ENCODE peak calls at places on chromosomes 3 and 15, in seven cellular contexts. V is sigmoid colon; R is GM12878; Q is CD8-positive, alpha-beta T cell; C is fibroblast of lung; D is tibial nerve; H is stomach. S is an unnamed sample.

GRCh38 chr3:114241259-114241658 is 3.9 kb upstream of the ZNF80 start:
- DNase-seq in V (no peak), R (no peak), Q (no peak), C (no peak), D (no peak), H (no peak), S (no peak)

GRCh38 chr3:54783611-54784010 is 144.2 kb downstream of the LRTM1 start:
- DNase-seq in V (no peak), R (no peak), Q (no peak), C (no peak), D (no peak), H (no peak), S (no peak)

GRCh38 chr3:197746801-197747237 is 2.9 kb upstream of the FYTTD1 start:
- DNase-seq in V (no peak), R (no peak), Q (no peak), C (no peak), D (no peak), H (no peak), S (no peak)

GRCh38 chr3:50260027-50260941 is 8.7 kb upstream of the SEMA3B start:
- DNase-seq in V (peak; percentile 97), R (no peak), Q (peak; percentile 88), C (peak; percentile 88), D (peak; percentile 93), H (peak; percentile 96), S (no peak)

GRCh38 chr15:79265167-79265566 is 17.4 kb upstream of the ANKRD34C start:
- DNase-seq in V (no peak), R (no peak), Q (no peak), C (no peak), D (no peak), H (peak; percentile 35), S (no peak)

GRCh38 chr3:195106418-195106906 is 164.5 kb downstream of the XXYLT1 start:
- DNase-seq in V (peak; percentile 86), R (no peak), Q (peak; percentile 74), C (peak; percentile 61), D (peak; percentile 28), H (peak; percentile 70), S (no peak)

GRCh38 chr3:126567696-126568438 is 9.1 kb upstream of the C3orf22 start:
- DNase-seq in V (no peak), R (no peak), Q (no peak), C (no peak), D (no peak), H (no peak), S (no peak)

GRCh38 chr15:69037482-69037881 is 23.0 kb downstream of the NOX5 start:
- DNase-seq in V (no peak), R (no peak), Q (no peak), C (no peak), D (no peak), H (no peak), S (no peak)

GRCh38 chr3:11244131-11244677 is 28.0 kb upstream of the ATG7 start:
- DNase-seq in V (no peak), R (no peak), Q (no peak), C (peak; percentile 41), D (no peak), H (no peak), S (no peak)

GRCh38 chr15:57506422-57506821 is 85.3 kb upstream of the MYZAP start:
- DNase-seq in V (no peak), R (no peak), Q (no peak), C (no peak), D (no peak), H (no peak), S (no peak)

GRCh38 chr3:136899622-136900158 is 37.7 kb downstream of the NCK1 start:
- DNase-seq in V (no peak), R (no peak), Q (no peak), C (no peak), D (no peak), H (no peak), S (no peak)

GRCh38 chr3:44110643-44111042 is 131.0 kb upstream of the TOPAZ1 start:
- DNase-seq in V (no peak), R (no peak), Q (no peak), C (no peak), D (no peak), H (no peak), S (no peak)

GRCh38 chr15:71125831-71126453 is 10.7 kb downstream of the THSD4 start:
- DNase-seq in V (no peak), R (no peak), Q (no peak), C (peak; percentile 46), D (no peak), H (no peak), S (no peak)

GRCh38 chr15:100786901-100787566 is 92.6 kb upstream of the ALDH1A3 start:
- DNase-seq in V (no peak), R (no peak), Q (no peak), C (no peak), D (peak; percentile 9), H (no peak), S (no peak)

GRCh38 chr15:92097473-92098178 is 244.1 kb downstream of the SLCO3A1 start:
- DNase-seq in V (no peak), R (peak; percentile 20), Q (peak; percentile 33), C (peak; percentile 62), D (no peak), H (peak; percentile 50), S (no peak)

GRCh38 chr3:180680097-180680430 is 775 bp upstream of the CCDC39 start:
- DNase-seq in V (no peak), R (no peak), Q (peak; percentile 15), C (peak; percentile 49), D (no peak), H (no peak), S (no peak)

GRCh38 chr3:76615739-76616138 is 424.2 kb upstream of the ROBO2 start:
- DNase-seq in V (no peak), R (no peak), Q (no peak), C (peak; percentile 1), D (no peak), H (no peak), S (no peak)

GRCh38 chr3:159775372-159775961 is 213.2 kb upstream of the IL12A start:
- DNase-seq in V (peak; percentile 80), R (no peak), Q (no peak), C (peak; percentile 89), D (no peak), H (no peak), S (no peak)

GRCh38 chr3:159632124-159632523 is 356.5 kb upstream of the IL12A start:
- DNase-seq in V (no peak), R (no peak), Q (no peak), C (no peak), D (no peak), H (no peak), S (no peak)

GRCh38 chr3:39317571-39318169 is 11.8 kb upstream of the CCR8 start:
- DNase-seq in V (no peak), R (no peak), Q (no peak), C (no peak), D (no peak), H (no peak), S (no peak)

GRCh38 chr3:147419062-147419701 is 10.0 kb downstream of the ZIC1 start:
- DNase-seq in V (no peak), R (no peak), Q (no peak), C (peak; percentile 57), D (no peak), H (no peak), S (no peak)

GRCh38 chr15:47652213-47652852 is 65.0 kb upstream of the SEMA6D start:
- DNase-seq in V (no peak), R (no peak), Q (no peak), C (no peak), D (no peak), H (no peak), S (no peak)

GRCh38 chr3:62332771-62333381 is 40.5 kb downstream of the FEZF2 start:
- DNase-seq in V (no peak), R (no peak), Q (no peak), C (peak; percentile 57), D (no peak), H (no peak), S (no peak)

GRCh38 chr3:94101860-94102259 is 39.0 kb downstream of the NSUN3 start:
- DNase-seq in V (no peak), R (no peak), Q (no peak), C (peak; percentile 15), D (no peak), H (no peak), S (no peak)

GRCh38 chr3:106590259-106590658 is 721.4 kb upstream of the CBLB start:
- DNase-seq in V (no peak), R (no peak), Q (no peak), C (no peak), D (no peak), H (no peak), S (no peak)

GRCh38 chr15:35047528-35047927 is 37.6 kb downstream of the NANOGP8 start:
- DNase-seq in V (no peak), R (no peak), Q (no peak), C (no peak), D (no peak), H (no peak), S (no peak)

GRCh38 chr15:89305395-89305794 is 29.2 kb downstream of the POLG start:
- DNase-seq in V (no peak), R (no peak), Q (no peak), C (no peak), D (no peak), H (no peak), S (no peak)

GRCh38 chr15:89303986-89304385 is 30.6 kb downstream of the POLG start:
- DNase-seq in V (no peak), R (no peak), Q (no peak), C (no peak), D (no peak), H (no peak), S (no peak)

GRCh38 chr15:89301304-89302089 is 33.1 kb downstream of the POLG start:
- DNase-seq in V (no peak), R (no peak), Q (no peak), C (no peak), D (no peak), H (no peak), S (no peak)

DNA sequence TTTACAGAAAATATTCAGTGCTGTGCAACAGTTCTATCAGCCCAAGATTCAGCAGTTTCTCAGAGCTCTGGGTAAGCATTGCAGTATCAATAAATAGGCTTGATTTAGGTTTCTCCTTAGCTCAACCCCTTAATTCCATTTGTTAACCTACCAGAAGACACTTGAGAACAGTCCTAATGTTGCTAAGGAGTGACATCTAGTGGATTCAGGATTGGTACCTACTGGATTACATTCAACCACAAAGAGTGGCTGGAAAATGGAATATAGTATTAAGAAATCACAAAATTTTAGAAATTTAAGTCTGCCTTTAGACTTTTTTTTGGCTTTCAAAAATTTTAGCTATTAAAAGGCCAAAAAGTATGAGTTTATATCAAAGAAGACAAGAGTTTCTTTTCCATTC is 34.7 kb downstream of the POLG start:
- DNase-seq in V (no peak), R (no peak), Q (no peak), C (peak; percentile 66), D (no peak), H (no peak), S (no peak)
- TF ChIP-seq CTCF in V (no peak), R (peak; percentile 28), Q (no peak), C (peak; percentile 23), D (peak; percentile 18), H (no peak), S (peak; percentile 43)

GRCh38 chr15:27990411-27991338 is 108.4 kb downstream of the OCA2 start:
- DNase-seq in V (no peak), R (no peak), Q (no peak), C (no peak), D (no peak), H (no peak), S (no peak)
- H3K9me3 ChIP-seq in V (no peaks in the 10 kb centered on the region), R (no peaks in the 10 kb centered on the region), Q (no peaks in the 10 kb centered on the region), C (no peaks in the 10 kb centered on the region), D (no peaks in the 10 kb centered on the region), H (peaks cover 10% of the 10 kb centered on the region), S (no peaks in the 10 kb centered on the region)

GRCh38 chr3:163166197-163166596 is 1669.6 kb downstream of the OTOL1 start:
- DNase-seq in V (no peak), R (no peak), Q (no peak), C (no peak), D (no peak), H (no peak), S (no peak)
- H3K27ac ChIP-seq in V (no peak overlapping the region), R (no peak overlapping the region), Q (no peak overlapping the region), C (no peak overlapping the region), D (no peak overlapping the region), H (no peak overlapping the region), S (no peak overlapping the region)

GRCh38 chr3:133377396-133377795 is 22.5 kb upstream of the BFSP2 start:
- DNase-seq in V (no peak), R (no peak), Q (no peak), C (peak; percentile 75), D (no peak), H (no peak), S (no peak)
- TF ChIP-seq CTCF in V (no peak), R (peak; percentile 49), Q (no peak), C (peak; percentile 57), D (peak; percentile 5), H (no peak), S (peak; percentile 43)

S was measured in RWPE2.